ENCODE peak calls at places on chromosomes 3 and 15, in eight cellular contexts. G, Z, Q, U, L, I, X and N are unnamed samples.

GRCh38 chr15:39125904-39126303 is 455.0 kb upstream of the THBS1 start:
- DNase-seq in G (no peak), Z (no peak), Q (no peak), U (no peak), L (peak), I (no peak), X (no peak), N (no peak)

GRCh38 chr3:136149569-136150136 is 46.5 kb downstream of the MSL2 start:
- DNase-seq in G (no peak), Z (no peak), Q (no peak), U (no peak), L (no peak), I (no peak), X (no peak), N (no peak)

GRCh38 chr3:138457863-138458735 is 23.7 kb downstream of the ESYT3 start:
- DNase-seq in G (peak), Z (peak), Q (no peak), U (no peak), L (no peak), I (no peak), X (no peak), N (no peak)

GRCh38 chr15:98799461-98799971 is 151.2 kb downstream of the IGF1R start:
- DNase-seq in G (peak), Z (no peak), Q (no peak), U (no peak), L (peak), I (no peak), X (peak), N (no peak)

GRCh38 chr3:58325525-58325992 is 7.1 kb upstream of the PXK start:
- DNase-seq in G (no peak), Z (no peak), Q (no peak), U (no peak), L (no peak), I (no peak), X (no peak), N (no peak)

GRCh38 chr15:44666208-44667038 is 3.0 kb upstream of the SPG11 start:
- DNase-seq in G (no peak), Z (no peak), Q (no peak), U (no peak), L (no peak), I (no peak), X (no peak), N (no peak)

GRCh38 chr15:66777596-66778313 is 75.7 kb downstream of the SMAD6 start:
- DNase-seq in G (no peak), Z (no peak), Q (no peak), U (no peak), L (no peak), I (no peak), X (no peak), N (no peak)

GRCh38 chr3:23450806-23451205 is 247.7 kb downstream of the UBE2E2 start:
- DNase-seq in G (no peak), Z (no peak), Q (no peak), U (no peak), L (no peak), I (no peak), X (no peak), N (no peak)

GRCh38 chr3:30319713-30320112 is 286.7 kb upstream of the TGFBR2 start:
- DNase-seq in G (no peak), Z (no peak), Q (peak), U (peak), L (peak), I (no peak), X (no peak), N (no peak)

GRCh38 chr3:10935028-10935427 is 57.5 kb upstream of the SLC6A1 start:
- DNase-seq in G (no peak), Z (peak), Q (no peak), U (no peak), L (no peak), I (no peak), X (no peak), N (no peak)

GRCh38 chr3:110518031-110518430 is 553.6 kb upstream of the NECTIN3 start:
- DNase-seq in G (no peak), Z (no peak), Q (no peak), U (no peak), L (no peak), I (no peak), X (no peak), N (no peak)

GRCh38 chr15:85168642-85169173 is 187.1 kb downstream of the PDE8A start:
- DNase-seq in G (no peak), Z (peak), Q (peak), U (no peak), L (peak), I (no peak), X (peak), N (peak)

GRCh38 chr3:45249391-45249790 is 23.3 kb upstream of the TMEM158 start:
- DNase-seq in G (no peak), Z (no peak), Q (no peak), U (no peak), L (no peak), I (no peak), X (no peak), N (no peak)

GRCh38 chr3:69505770-69506407 is 120.0 kb upstream of the FRMD4B start:
- DNase-seq in G (no peak), Z (no peak), Q (no peak), U (no peak), L (no peak), I (no peak), X (no peak), N (no peak)

GRCh38 chr3:25592510-25592968 is 72.2 kb downstream of the TOP2B start:
- DNase-seq in G (peak), Z (no peak), Q (no peak), U (peak), L (no peak), I (no peak), X (no peak), N (no peak)

GRCh38 chr3:54857343-54857742 is 70.5 kb downstream of the LRTM1 start:
- DNase-seq in G (no peak), Z (no peak), Q (no peak), U (no peak), L (no peak), I (no peak), X (no peak), N (no peak)

GRCh38 chr15:72785452-72786243 is 2.1 kb upstream of the ADPGK start:
- DNase-seq in G (no peak), Z (no peak), Q (no peak), U (no peak), L (no peak), I (peak), X (no peak), N (peak)

GRCh38 chr3:10345911-10346310 is 25.0 kb upstream of the SEC13 start:
- DNase-seq in G (no peak), Z (no peak), Q (no peak), U (no peak), L (no peak), I (no peak), X (no peak), N (peak)

GRCh38 chr3:148911597-148911996 is 46.5 kb downstream of the CPA3 start:
- DNase-seq in G (no peak), Z (no peak), Q (no peak), U (no peak), L (no peak), I (no peak), X (no peak), N (no peak)

GRCh38 chr3:194584866-194585265 is 48.4 kb downstream of the TMEM44 start:
- DNase-seq in G (no peak), Z (no peak), Q (no peak), U (no peak), L (no peak), I (no peak), X (no peak), N (no peak)

GRCh38 chr3:122680381-122681293 is at the start of gene PARP14:
- DNase-seq in G (peak), Z (peak), Q (peak), U (peak), L (peak), I (no peak), X (peak), N (no peak)

GRCh38 chr3:46675843-46676567 is 17.5 kb downstream of the ALS2CL start:
- DNase-seq in G (no peak), Z (peak), Q (no peak), U (no peak), L (no peak), I (peak), X (no peak), N (no peak)

GRCh38 chr3:195031574-195032003 is 239.4 kb downstream of the XXYLT1 start:
- DNase-seq in G (no peak), Z (peak), Q (no peak), U (no peak), L (no peak), I (no peak), X (no peak), N (no peak)

GRCh38 chr3:183281126-183281797 is 28.2 kb downstream of the B3GNT5 start:
- DNase-seq in G (no peak), Z (no peak), Q (no peak), U (no peak), L (no peak), I (no peak), X (no peak), N (no peak)

GRCh38 chr3:188788621-188789081 is 383.1 kb upstream of the TPRG1 start:
- DNase-seq in G (no peak), Z (no peak), Q (no peak), U (no peak), L (no peak), I (no peak), X (no peak), N (no peak)

GRCh38 chr3:129000742-129001100 is 383 bp upstream of the EFCC1 start:
- DNase-seq in G (no peak), Z (no peak), Q (no peak), U (no peak), L (no peak), I (no peak), X (no peak), N (no peak)

GRCh38 chr3:9767418-9767817 is 2.3 kb downstream of the CAMK1 start:
- DNase-seq in G (no peak), Z (no peak), Q (no peak), U (peak), L (no peak), I (no peak), X (no peak), N (no peak)

GRCh38 chr3:113534365-113534764 is 2.0 kb downstream of the SIDT1 start:
- DNase-seq in G (no peak), Z (no peak), Q (no peak), U (no peak), L (no peak), I (peak), X (no peak), N (no peak)

GRCh38 chr3:46383211-46383945 is 12.6 kb downstream of the CCR5 start:
- DNase-seq in G (peak), Z (no peak), Q (peak), U (no peak), L (no peak), I (no peak), X (no peak), N (no peak)

GRCh38 chr15:100220058-100220728 is 121.6 kb downstream of the ADAMTS17 start:
- DNase-seq in G (no peak), Z (no peak), Q (no peak), U (no peak), L (no peak), I (no peak), X (no peak), N (no peak)

GRCh38 chr3:12273045-12273695 is 15.7 kb upstream of the PPARG start:
- DNase-seq in G (no peak), Z (no peak), Q (no peak), U (no peak), L (no peak), I (no peak), X (no peak), N (no peak)